ENCODE peak calls at places on chromosome 4, in six cellular contexts. J is fibroblast of mammary gland; P is non-pigmented ciliary epithelial cell; D is tibial nerve; T is heart right ventricle; G is activated CD8-positive, alpha-beta memory T cell treated with anti-CD3 and anti-CD28 coated beads for 48 hours. L is an unnamed sample.

GRCh38 chr4:149928507-149928906 is 112.9 kb upstream of the IQCM start:
- DNase-seq in J (no peak), P (no peak), D (no peak), T (no peak), G (no peak), L (no peak)

GRCh38 chr4:185383451-185383850 is 12.3 kb downstream of the LRP2BP start:
- DNase-seq in J (no peak), P (no peak), D (no peak), T (no peak), G (no peak), L (no peak)

GRCh38 chr4:83149885-83150562 is 35.5 kb upstream of the PLAC8 start:
- DNase-seq in J (no peak), P (no peak), D (no peak), T (no peak), G (no peak), L (no peak)

GRCh38 chr4:105992641-105993305 is 97.5 kb downstream of the NPNT start:
- DNase-seq in J (peak), P (no peak), D (no peak), T (no peak), G (no peak), L (no peak)

GRCh38 chr4:150948069-150948468 is 67.0 kb downstream of the LRBA start:
- DNase-seq in J (no peak), P (no peak), D (no peak), T (no peak), G (no peak), L (no peak)

GRCh38 chr4:113394108-113394729 is 344.8 kb downstream of the ANK2 start:
- DNase-seq in J (no peak), P (no peak), D (no peak), T (no peak), G (no peak), L (no peak)

GRCh38 chr4:173056271-173056670 is 112.3 kb upstream of the GALNT7 start:
- DNase-seq in J (no peak), P (no peak), D (no peak), T (no peak), G (no peak), L (no peak)

GRCh38 chr4:176189891-176190795 is 5.2 kb downstream of the SPATA4 start:
- DNase-seq in J (no peak), P (no peak), D (no peak), T (no peak), G (no peak), L (no peak)

GRCh38 chr4:119638359-119638758 is 9.8 kb upstream of the PDE5A start:
- DNase-seq in J (no peak), P (no peak), D (no peak), T (no peak), G (no peak), L (no peak)

GRCh38 chr4:182827166-182827565 is 90.0 kb downstream of the DCTD start:
- DNase-seq in J (no peak), P (no peak), D (no peak), T (no peak), G (no peak), L (no peak)

GRCh38 chr4:145280541-145280940 is 100.2 kb upstream of the OTUD4 start:
- DNase-seq in J (peak), P (no peak), D (no peak), T (no peak), G (no peak), L (no peak)

GRCh38 chr4:37951465-37952352 is 8.5 kb upstream of the PTTG2 start:
- DNase-seq in J (no peak), P (no peak), D (no peak), T (no peak), G (no peak), L (no peak)

GRCh38 chr4:149835280-149835679 is 19.6 kb upstream of the IQCM start:
- DNase-seq in J (no peak), P (no peak), D (no peak), T (no peak), G (no peak), L (no peak)

GRCh38 chr4:103994059-103994458 is 274.3 kb upstream of the TACR3 start:
- DNase-seq in J (peak), P (peak), D (no peak), T (no peak), G (no peak), L (no peak)

GRCh38 chr4:56575820-56576429 is 70.3 kb downstream of the ARL9 start:
- DNase-seq in J (peak), P (no peak), D (no peak), T (no peak), G (no peak), L (no peak)

GRCh38 chr4:17468638-17469221 is 43.2 kb downstream of the QDPR start:
- DNase-seq in J (peak), P (no peak), D (no peak), T (peak), G (no peak), L (no peak)

GRCh38 chr4:119025916-119026661 is 109.5 kb upstream of the MYOZ2 start:
- DNase-seq in J (peak), P (peak), D (peak), T (peak), G (no peak), L (no peak)

GRCh38 chr4:152501846-152502536 is 33.9 kb downstream of the FBXW7 start:
- DNase-seq in J (peak), P (no peak), D (no peak), T (no peak), G (no peak), L (no peak)

GRCh38 chr4:140049924-140050681 is 103.9 kb downstream of the MAML3 start:
- DNase-seq in J (peak), P (no peak), D (no peak), T (no peak), G (no peak), L (no peak)

GRCh38 chr4:95077864-95078263 is 320.1 kb downstream of the BMPR1B start:
- DNase-seq in J (peak), P (no peak), D (no peak), T (no peak), G (no peak), L (no peak)

GRCh38 chr4:133839326-133839725 is 362.3 kb downstream of the PABPC4L start:
- DNase-seq in J (peak), P (no peak), D (no peak), T (no peak), G (no peak), L (no peak)

GRCh38 chr4:73257995-73258667 is 467 bp downstream of the ANKRD17 start:
- DNase-seq in J (peak), P (no peak), D (peak), T (peak), G (peak), L (peak)

GRCh38 chr4:27154706-27155105 is 294.1 kb downstream of the STIM2 start:
- DNase-seq in J (peak), P (peak), D (no peak), T (no peak), G (no peak), L (no peak)

GRCh38 chr4:74279716-74280115 is 28.6 kb upstream of the EPGN start:
- DNase-seq in J (no peak), P (no peak), D (no peak), T (no peak), G (no peak), L (no peak)